ENCODE peak calls at places on chromosomes 4 and X, in ten cellular contexts. C is keratinocyte; A is tibial artery; Z is tibial nerve; E is hepatocyte; Y is CD4-positive, alpha-beta T cell; V is uterus; J is pancreas; G is brain microvascular endothelial cell; N is HL-60. X is an unnamed sample. For H3K27me3, the result is how much of the 10 kb centered on the place peaks cover.

GRCh38 chr4:176053785-176054184 is 11.9 kb upstream of the WDR17 start:
- DNase-seq in C (no peak), A (no peak), Z (no peak), E (no peak), Y (no peak), V (no peak), J (no peak), G (no peak), N (no peak), X (no peak)

GRCh38 chr4:54879576-54879975 is 221.8 kb downstream of the KIT start:
- DNase-seq in C (no peak), A (no peak), Z (no peak), E (peak), Y (no peak), V (no peak), J (no peak), G (peak), N (no peak), X (no peak)

GRCh38 chr4:1218892-1219552 is 29.9 kb downstream of the CTBP1 start:
- DNase-seq in C (no peak), A (no peak), Z (no peak), E (no peak), Y (no peak), V (no peak), J (no peak), G (no peak), N (no peak), X (no peak)

GRCh38 chr4:33658971-33659370 is 2585.3 kb downstream of the ARAP2 start:
- DNase-seq in C (no peak), A (no peak), Z (no peak), E (no peak), Y (no peak), V (no peak), J (no peak), G (no peak), N (no peak), X (no peak)

GRCh38 chr4:148376151-148376550 is 66.1 kb downstream of the NR3C2 start:
- DNase-seq in C (no peak), A (peak), Z (peak), E (peak), Y (peak), V (peak), J (peak), G (peak), N (peak), X (peak)

GRCh38 chrX:120306640-120307039 is 4.6 kb downstream of the TMEM255A start:
- DNase-seq in C (no peak), A (no peak), Z (no peak), E (no peak), Y (no peak), V (no peak), J (no peak), G (no peak), N (no peak), X (no peak)

GRCh38 chr4:168636506-168637176 is 139.8 kb downstream of the PALLD start:
- DNase-seq in C (no peak), A (no peak), Z (no peak), E (no peak), Y (no peak), V (no peak), J (no peak), G (peak), N (no peak), X (peak)

GRCh38 chrX:154059231-154059630 is 38.3 kb downstream of the MECP2 start:
- DNase-seq in C (no peak), A (no peak), Z (no peak), E (no peak), Y (no peak), V (no peak), J (no peak), G (no peak), N (no peak), X (no peak)

GRCh38 chr4:101103381-101104142 is 243.8 kb downstream of the PPP3CA start:
- DNase-seq in C (no peak), A (no peak), Z (no peak), E (no peak), Y (no peak), V (no peak), J (no peak), G (no peak), N (peak), X (no peak)

GRCh38 chrX:63128509-63128908 is 222.6 kb downstream of the SPIN4 start:
- DNase-seq in C (no peak), A (no peak), Z (no peak), E (no peak), Y (no peak), V (no peak), J (no peak), G (peak), N (no peak), X (peak)

GRCh38 chr4:79334783-79335182 is 8.9 kb upstream of the NAA11 start:
- DNase-seq in C (no peak), A (no peak), Z (no peak), E (no peak), Y (no peak), V (no peak), J (no peak), G (no peak), N (no peak), X (no peak)

GRCh38 chrX:55098691-55099090 is 9.9 kb downstream of the PAGE2 start:
- DNase-seq in C (no peak), A (no peak), Z (no peak), E (no peak), Y (no peak), V (no peak), J (no peak), G (no peak), N (no peak), X (no peak)

GRCh38 chr4:95548738-95549245 is at the start of gene UNC5C:
- DNase-seq in C (no peak), A (peak), Z (peak), E (peak), Y (no peak), V (peak), J (no peak), G (peak), N (no peak), X (no peak)

GRCh38 chr4:7600247-7600646 is 165.5 kb upstream of the PSAPL1 start:
- DNase-seq in C (no peak), A (no peak), Z (no peak), E (no peak), Y (no peak), V (no peak), J (no peak), G (no peak), N (no peak), X (no peak)

GRCh38 chrX:154775611-154776349 is 13.1 kb downstream of the DKC1 start:
- DNase-seq in C (no peak), A (no peak), Z (no peak), E (no peak), Y (no peak), V (no peak), J (no peak), G (no peak), N (no peak), X (peak)

GRCh38 chrX:116379854-116380253 is 56.6 kb upstream of the SLC6A14 start:
- DNase-seq in C (peak), A (peak), Z (peak), E (no peak), Y (no peak), V (no peak), J (no peak), G (peak), N (no peak), X (peak)

GRCh38 chr4:16157609-16158503 is 68.4 kb downstream of the TAPT1 start:
- DNase-seq in C (no peak), A (no peak), Z (no peak), E (no peak), Y (no peak), V (no peak), J (no peak), G (no peak), N (no peak), X (no peak)

GRCh38 chr4:89549907-89550306 is 242.3 kb upstream of the GPRIN3 start:
- DNase-seq in C (no peak), A (no peak), Z (no peak), E (no peak), Y (no peak), V (no peak), J (no peak), G (no peak), N (no peak), X (peak)

GRCh38 chr4:3365871-3366842 is 73.3 kb downstream of the RGS12 start:
- DNase-seq in C (no peak), A (no peak), Z (no peak), E (no peak), Y (no peak), V (no peak), J (no peak), G (no peak), N (no peak), X (no peak)

GRCh38 chr4:151641167-151641566 is 119.6 kb downstream of the GATB start:
- DNase-seq in C (no peak), A (no peak), Z (no peak), E (no peak), Y (no peak), V (no peak), J (no peak), G (peak), N (peak), X (peak)

GRCh38 chr4:101158136-101158485 is 189.2 kb downstream of the PPP3CA start:
- DNase-seq in C (no peak), A (no peak), Z (no peak), E (no peak), Y (no peak), V (no peak), J (no peak), G (no peak), N (no peak), X (no peak)

GRCh38 chrX:79095441-79096338 is 48.8 kb upstream of the GPR174 start:
- DNase-seq in C (no peak), A (no peak), Z (no peak), E (no peak), Y (no peak), V (no peak), J (no peak), G (no peak), N (no peak), X (no peak)

GRCh38 chr4:126018274-126018673 is 703.5 kb downstream of the FAT4 start:
- DNase-seq in C (no peak), A (no peak), Z (no peak), E (no peak), Y (no peak), V (no peak), J (no peak), G (no peak), N (no peak), X (no peak)

GRCh38 chr4:150009533-150009932 is 68.7 kb upstream of the DCLK2 start:
- DNase-seq in C (no peak), A (no peak), Z (no peak), E (no peak), Y (no peak), V (no peak), J (no peak), G (no peak), N (no peak), X (no peak)

GRCh38 chr4:54085284-54085683 is 14.7 kb upstream of the GSX2 start:
- DNase-seq in C (peak), A (peak), Z (peak), E (no peak), Y (no peak), V (no peak), J (no peak), G (peak), N (no peak), X (peak)

GRCh38 chr4:38324861-38325451 is 339.0 kb upstream of the KLF3 start:
- DNase-seq in C (no peak), A (no peak), Z (no peak), E (no peak), Y (no peak), V (no peak), J (no peak), G (no peak), N (no peak), X (no peak)

GRCh38 chr4:90536408-90536807 is 409.2 kb downstream of the CCSER1 start:
- DNase-seq in C (no peak), A (no peak), Z (no peak), E (no peak), Y (no peak), V (no peak), J (no peak), G (no peak), N (no peak), X (no peak)

GRCh38 chr4:89784686-89785227 is 52.2 kb downstream of the SNCA start:
- DNase-seq in C (no peak), A (no peak), Z (no peak), E (no peak), Y (no peak), V (no peak), J (no peak), G (no peak), N (no peak), X (no peak)

GRCh38 chrX:68851082-68851481 is 22.3 kb downstream of the EFNB1 start:
- DNase-seq in C (no peak), A (no peak), Z (no peak), E (no peak), Y (no peak), V (no peak), J (no peak), G (no peak), N (no peak), X (no peak)

GRCh38 chr4:72283357-72283756 is 251.6 kb downstream of the NPFFR2 start:
- DNase-seq in C (no peak), A (no peak), Z (no peak), E (no peak), Y (no peak), V (no peak), J (no peak), G (no peak), N (no peak), X (peak)
- TF ChIP-seq CTCF in C (no peak), A (no peak), Z (no peak), E (no peak), Y (no peak), V (no peak), J (no peak), G (peak), N (no peak), X (no peak)

GRCh38 chrX:113058634-113059033 is 218.0 kb upstream of the AMOT start:
- DNase-seq in C (no peak), A (no peak), Z (no peak), E (no peak), Y (no peak), V (no peak), J (no peak), G (no peak), N (no peak), X (no peak)

DNA sequence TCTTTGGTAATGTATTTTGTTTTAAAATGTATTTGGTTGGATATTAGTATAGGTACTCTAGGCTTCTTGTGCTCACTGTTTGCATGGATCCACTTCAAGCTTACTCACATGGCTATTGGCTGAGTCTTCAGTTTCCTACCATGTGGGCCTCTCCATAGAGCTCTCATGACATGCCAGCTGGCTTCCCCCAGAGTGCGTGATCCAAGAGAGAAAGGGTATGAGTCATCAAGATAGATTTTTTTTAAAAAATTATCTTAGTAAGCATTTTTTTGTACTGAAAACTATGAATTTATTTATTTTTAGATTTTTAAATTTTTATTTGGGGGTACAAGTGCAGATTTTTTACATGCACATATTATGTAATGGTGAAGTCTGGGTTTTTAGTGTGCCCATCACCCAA is 219.1 kb upstream of the AMOT start:
- DNase-seq in C (no peak), A (no peak), Z (no peak), E (peak), Y (no peak), V (no peak), J (no peak), G (no peak), N (no peak), X (peak)
- H3K27me3 ChIP-seq in C (under half), A (under half), Z (under half), E (under half), Y (under half), V (under half), J (under half), G (under half), N (under half), X (under half)

DNA sequence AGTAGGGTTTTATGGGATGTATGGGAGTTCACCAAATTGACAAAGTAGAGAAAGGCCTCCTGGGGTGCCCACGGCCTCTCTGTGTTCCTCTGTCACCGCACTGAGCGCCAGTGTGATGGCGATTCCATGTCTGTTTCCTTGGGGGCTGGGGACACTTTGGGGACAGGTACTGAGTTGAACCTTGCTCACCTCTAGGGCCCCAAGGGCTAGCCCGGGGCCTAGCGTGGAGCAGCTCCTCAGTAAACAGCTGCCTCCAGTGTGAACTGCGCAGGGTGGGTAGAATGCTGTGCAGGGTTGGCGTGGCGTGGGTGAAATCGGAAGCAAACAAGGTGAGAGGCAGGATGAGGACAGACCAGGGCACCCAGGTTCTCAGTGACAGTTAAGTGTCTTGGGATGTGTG is 97.8 kb downstream of the PPP2R2C start:
- DNase-seq in C (no peak), A (no peak), Z (no peak), E (no peak), Y (no peak), V (no peak), J (no peak), G (no peak), N (no peak), X (no peak)
- TF ChIP-seq CTCF in C (no peak), A (no peak), Z (no peak), E (no peak), Y (no peak), V (no peak), J (no peak), G (no peak), N (no peak), X (no peak)

GRCh38 chr4:4377683-4378082 is 9.2 kb upstream of the NSG1 start:
- DNase-seq in C (no peak), A (no peak), Z (no peak), E (no peak), Y (no peak), V (no peak), J (no peak), G (no peak), N (no peak), X (no peak)
- H3K27me3 ChIP-seq in C (under half), A (under half), Z (under half), E (under half), Y (under half), V (under half), J (under half), G (under half), N (under half), X (under half)